ENCODE peak calls at places on chromosomes 16 and 17, in four cellular contexts. E is activated CD4-positive, alpha-beta T cell treated with anti-CD3 and anti-CD28 coated beads, Interleukin-2, amount 50 U/mL, for 1 hour; D is neural progenitor cell; F is Caki2. X is an unnamed sample.
A peak's percentile ranks its signal among the peaks of the same experiment; 100 is the strongest.

GRCh38 chr17:28967240-28968135 is 16.2 kb upstream of the PHF12 start:
- DNase-seq in D (peak; percentile 62), E (no peak), F (no peak), X (no peak)

GRCh38 chr16:85625053-85625452 is 11.9 kb downstream of the GSE1 start:
- DNase-seq in F (no peak), D (no peak), E (no peak), X (no peak)

GRCh38 chr17:78779848-78780247 is 2.2 kb downstream of the CYTH1 start:
- DNase-seq in F (no peak), D (peak; percentile 41), E (peak; percentile 59), X (peak; percentile 22)

GRCh38 chr17:46944931-46945330 is 22.0 kb downstream of the GOSR2 start:
- DNase-seq in D (no peak), E (no peak), F (no peak), X (no peak)

GRCh38 chr17:22703204-22703603 is 1010.9 kb downstream of the KCNJ18 start:
- DNase-seq in D (no peak), F (no peak), E (no peak), X (no peak)

GRCh38 chr17:45423936-45424335 is 8.7 kb downstream of the ARHGAP27 start:
- DNase-seq in D (no peak), E (no peak), F (no peak), X (no peak)

GRCh38 chr17:80187493-80187892 is 17.7 kb downstream of the CARD14 start:
- DNase-seq in F (no peak), E (no peak), D (no peak), X (peak; percentile 13)

GRCh38 chr16:49440156-49441065 is 66.8 kb downstream of the C16orf78 start:
- DNase-seq in F (no peak), E (no peak), D (peak; percentile 33), X (no peak)

GRCh38 chr17:4558311-4558972 is 1.9 kb downstream of the GGT6 start:
- DNase-seq in D (no peak), F (no peak), E (no peak), X (no peak)

GRCh38 chr17:51682115-51682514 is 421.8 kb downstream of the UTP18 start:
- DNase-seq in E (no peak), F (no peak), D (no peak), X (no peak)

GRCh38 chr17:68993112-68993511 is 37.9 kb upstream of the ABCA8 start:
- DNase-seq in D (no peak), E (no peak), F (no peak), X (peak; percentile 22)

GRCh38 chr16:79320956-79321355 is 279.6 kb downstream of the MAF start:
- DNase-seq in F (no peak), D (no peak), E (no peak), X (no peak)

GRCh38 chr17:75063201-75063600 is 16.2 kb downstream of the KCTD2 start:
- DNase-seq in D (no peak), F (no peak), E (no peak), X (no peak)

GRCh38 chr16:29987371-29988085 is 7.9 kb downstream of the HIRIP3 start:
- DNase-seq in E (no peak), F (no peak), D (no peak), X (no peak)

GRCh38 chr17:34709108-34709779 is 129.9 kb downstream of the TMEM132E start:
- DNase-seq in E (no peak), D (no peak), F (no peak), X (peak; percentile 63)

GRCh38 chr17:8466873-8467272 is 31.2 kb downstream of the NDEL1 start:
- DNase-seq in E (no peak), F (no peak), D (no peak), X (no peak)

GRCh38 chr17:41116292-41116691 is 1.9 kb downstream of the KRTAP4-11 start:
- DNase-seq in F (no peak), D (no peak), E (no peak), X (no peak)

GRCh38 chr17:76562734-76563148 is 22.9 kb downstream of the PRCD start:
- DNase-seq in E (no peak), D (no peak), F (no peak), X (peak; percentile 57)

GRCh38 chr17:73315481-73315880 is 3.7 kb upstream of the CDC42EP4 start:
- DNase-seq in F (no peak), E (no peak), D (no peak), X (no peak)

GRCh38 chr17:76388966-76389888 is 4.8 kb downstream of the SPHK1 start:
- DNase-seq in F (no peak), D (no peak), E (no peak), X (no peak)

GRCh38 chr17:77741109-77741508 is 217.4 kb upstream of the TNRC6C start:
- DNase-seq in E (peak; percentile 38), F (no peak), D (no peak), X (no peak)

GRCh38 chr17:77958716-77959215 is 263 bp downstream of the TNRC6C start:
- DNase-seq in E (no peak), F (no peak), D (no peak), X (no peak)